ENCODE peak calls at places on chromosomes 4 and X, in nine cellular contexts. D is right cardiac atrium; V is stimulated activated CD4-positive, alpha-beta T cell treated with anti-CD3 and anti-CD28 coated beads, Interleukin-2, amount 100 ng/mL, for 24 hours; I is GM13977; R is CD8-positive, alpha-beta memory T cell; H is epithelial cell of esophagus; X is NCI-H524 treated with DMSO at 0.1 percent for 48 hours; K is chondrocyte; U is T follicular helper cell. C is an unnamed sample.
A peak's percentile ranks its signal among the peaks of the same experiment; 100 is the strongest.

GRCh38 chrX:123797543-123798447 is 62.1 kb upstream of the XIAP start:
- DNase-seq in D (no peak), V (no peak), I (no peak), R (no peak), H (no peak), X (no peak), K (no peak), U (no peak), C (peak; percentile 27)

GRCh38 chrX:72394518-72395163 is 88.9 kb upstream of the CITED1 start:
- DNase-seq in D (peak; percentile 27), V (no peak), I (no peak), R (no peak), H (no peak), X (no peak), K (no peak), U (no peak), C (no peak)

GRCh38 chr4:55503164-55503563 is 43.5 kb downstream of the CLOCK start:
- DNase-seq in D (no peak), V (no peak), I (no peak), R (no peak), H (peak; percentile 77), X (no peak), K (no peak), U (no peak), C (no peak)

GRCh38 chrX:148426467-148426866 is 74.0 kb upstream of the AFF2 start:
- DNase-seq in D (no peak), V (no peak), I (no peak), R (no peak), H (no peak), X (no peak), K (no peak), U (no peak), C (no peak)

GRCh38 chrX:25897758-25898157 is 240.4 kb upstream of the MAGEB18 start:
- DNase-seq in D (no peak), V (no peak), I (no peak), R (no peak), H (no peak), X (no peak), K (no peak), U (no peak), C (no peak)

GRCh38 chr4:24001945-24002640 is 112.2 kb upstream of the PPARGC1A start:
- DNase-seq in D (no peak), V (no peak), I (no peak), R (no peak), H (peak; percentile 50), X (no peak), K (no peak), U (no peak), C (no peak)

GRCh38 chr4:99468891-99469290 is 33.7 kb upstream of the ADH7 start:
- DNase-seq in D (no peak), V (no peak), I (no peak), R (no peak), H (no peak), X (no peak), K (no peak), U (no peak), C (no peak)

GRCh38 chr4:10947898-10948297 is 263.3 kb upstream of the CLNK start:
- DNase-seq in D (no peak), V (no peak), I (no peak), R (no peak), H (no peak), X (no peak), K (no peak), U (no peak), C (no peak)

GRCh38 chrX:13194291-13195103 is 125.4 kb downstream of the ATXN3L start:
- DNase-seq in D (no peak), V (no peak), I (no peak), R (no peak), H (peak; percentile 4), X (peak; percentile 96), K (no peak), U (no peak), C (no peak)

GRCh38 chrX:138759217-138759943 is 47.9 kb upstream of the FGF13 start:
- DNase-seq in D (no peak), V (no peak), I (no peak), R (no peak), H (peak; percentile 4), X (no peak), K (no peak), U (no peak), C (no peak)

GRCh38 chr4:100424376-100424775 is 93.4 kb downstream of the EMCN start:
- DNase-seq in D (no peak), V (no peak), I (no peak), R (no peak), H (no peak), X (no peak), K (no peak), U (no peak), C (no peak)

GRCh38 chr4:22884157-22884556 is 191.4 kb downstream of the GBA3 start:
- DNase-seq in D (no peak), V (no peak), I (no peak), R (no peak), H (no peak), X (peak; percentile 15), K (no peak), U (no peak), C (no peak)

GRCh38 chr4:121656269-121656641 is 40.5 kb downstream of the ANXA5 start:
- DNase-seq in D (peak; percentile 30), V (peak; percentile 20), I (peak; percentile 5), R (no peak), H (peak; percentile 83), X (no peak), K (no peak), U (no peak), C (no peak)

GRCh38 chrX:72620550-72621145 is 48.0 kb upstream of the HDAC8 start:
- DNase-seq in D (peak; percentile 33), V (peak; percentile 33), I (no peak), R (no peak), H (peak; percentile 86), X (no peak), K (no peak), U (no peak), C (no peak)

GRCh38 chr4:81913427-81913878 is 441.7 kb upstream of the RASGEF1B start:
- DNase-seq in D (peak; percentile 33), V (peak; percentile 64), I (peak; percentile 34), R (peak; percentile 22), H (peak; percentile 63), X (no peak), K (no peak), U (peak; percentile 26), C (no peak)

GRCh38 chr4:176964116-176964691 is 171.5 kb upstream of the VEGFC start:
- DNase-seq in D (no peak), V (no peak), I (no peak), R (no peak), H (peak; percentile 59), X (no peak), K (no peak), U (no peak), C (no peak)

GRCh38 chrX:12953420-12953819 is 21.5 kb upstream of the TMSB4X start:
- DNase-seq in D (no peak), V (no peak), I (no peak), R (no peak), H (no peak), X (no peak), K (no peak), U (no peak), C (no peak)

GRCh38 chr4:152605641-152606304 is 69.9 kb upstream of the FBXW7 start:
- DNase-seq in D (no peak), V (no peak), I (no peak), R (no peak), H (peak; percentile 29), X (peak; percentile 48), K (no peak), U (no peak), C (no peak)

GRCh38 chrX:52217494-52218160 is 32.9 kb downstream of the MAGED4 start:
- DNase-seq in D (no peak), V (no peak), I (no peak), R (no peak), H (no peak), X (no peak), K (no peak), U (no peak), C (no peak)

GRCh38 chr4:5636766-5637670 is 71.3 kb downstream of the EVC2 start:
- DNase-seq in D (no peak), V (no peak), I (no peak), R (no peak), H (no peak), X (no peak), K (no peak), U (no peak), C (no peak)

GRCh38 chrX:71652405-71652804 is 14.9 kb upstream of the LOC101059915 start:
- DNase-seq in D (no peak), V (peak; percentile 64), I (no peak), R (peak; percentile 19), H (peak; percentile 50), X (peak; percentile 6), K (no peak), U (peak; percentile 35), C (no peak)

GRCh38 chrX:148914783-148915182 is 414.4 kb downstream of the AFF2 start:
- DNase-seq in D (no peak), V (no peak), I (peak; percentile 41), R (no peak), H (no peak), X (no peak), K (no peak), U (no peak), C (no peak)

GRCh38 chrX:21733705-21734104 is 24.2 kb downstream of the SMPX start:
- DNase-seq in D (no peak), V (no peak), I (no peak), R (no peak), H (no peak), X (no peak), K (no peak), U (no peak), C (no peak)

GRCh38 chr4:76342803-76343202 is 36.3 kb downstream of the STBD1 start:
- DNase-seq in D (no peak), V (no peak), I (no peak), R (no peak), H (no peak), X (no peak), K (no peak), U (no peak), C (no peak)

GRCh38 chr4:151692821-151693504 is 67.8 kb downstream of the GATB start:
- DNase-seq in D (no peak), V (no peak), I (no peak), R (no peak), H (no peak), X (no peak), K (no peak), U (no peak), C (no peak)

GRCh38 chrX:68694429-68695205 is 47.2 kb downstream of the STARD8 start:
- DNase-seq in D (no peak), V (no peak), I (no peak), R (no peak), H (no peak), X (no peak), K (no peak), U (no peak), C (no peak)

GRCh38 chr4:28010543-28011235 is 1150.0 kb downstream of the STIM2 start:
- DNase-seq in D (no peak), V (no peak), I (no peak), R (no peak), H (peak; percentile 36), X (no peak), K (no peak), U (no peak), C (no peak)

GRCh38 chr4:81084029-81084428 is 53.5 kb downstream of the BMP3 start:
- DNase-seq in D (no peak), V (no peak), I (no peak), R (no peak), H (peak; percentile 87), X (no peak), K (no peak), U (no peak), C (no peak)

GRCh38 chr4:85979276-85979675 is 380.6 kb downstream of the MAPK10 start:
- DNase-seq in D (no peak), V (no peak), I (no peak), R (no peak), H (no peak), X (no peak), K (no peak), U (no peak), C (no peak)

GRCh38 chr4:173365359-173365996 is 5.3 kb upstream of the SAP30 start:
- DNase-seq in D (no peak), V (no peak), I (no peak), R (no peak), H (no peak), X (no peak), K (no peak), U (no peak), C (no peak)

GRCh38 chr4:168694669-168695068 is 197.8 kb downstream of the PALLD start:
- DNase-seq in D (no peak), V (no peak), I (no peak), R (no peak), H (peak; percentile 96), X (no peak), K (no peak), U (no peak), C (no peak)

C was measured in spleen.